ENCODE peak calls at places on chromosomes 4 and X, in four cellular contexts. P is OCI-LY7, B is AG10803, L is GM12865. I is an unnamed sample.

GRCh38 chr4:164169591-164169990 is 584.3 kb upstream of the SMIM31 start:
- DNase-seq in L (no peak), B (no peak), P (no peak), I (no peak)

GRCh38 chrX:75784689-75785491 is at the start of gene MAGEE2:
- DNase-seq in L (no peak), P (no peak), B (no peak), I (no peak)

GRCh38 chr4:6020633-6021032 is 2.4 kb upstream of the C4orf50 start:
- DNase-seq in P (no peak), B (no peak), L (no peak), I (no peak)

GRCh38 chr4:78296261-78296660 is 239.1 kb downstream of the FRAS1 start:
- DNase-seq in B (no peak), P (no peak), L (no peak), I (no peak)

GRCh38 chr4:8540072-8540471 is 40.1 kb upstream of the GPR78 start:
- DNase-seq in P (no peak), B (no peak), L (peak), I (no peak)

GRCh38 chr4:3644849-3645627 is 112.8 kb upstream of the LRPAP1 start:
- DNase-seq in L (no peak), P (no peak), B (peak), I (no peak)

GRCh38 chrX:34956915-34957314 is 14.3 kb downstream of the FAM47B start:
- DNase-seq in B (peak), P (no peak), L (no peak), I (no peak)

GRCh38 chrX:72029473-72030411 is 102.0 kb downstream of the RTL5 start:
- DNase-seq in B (peak), P (no peak), L (no peak), I (no peak)

DNA sequence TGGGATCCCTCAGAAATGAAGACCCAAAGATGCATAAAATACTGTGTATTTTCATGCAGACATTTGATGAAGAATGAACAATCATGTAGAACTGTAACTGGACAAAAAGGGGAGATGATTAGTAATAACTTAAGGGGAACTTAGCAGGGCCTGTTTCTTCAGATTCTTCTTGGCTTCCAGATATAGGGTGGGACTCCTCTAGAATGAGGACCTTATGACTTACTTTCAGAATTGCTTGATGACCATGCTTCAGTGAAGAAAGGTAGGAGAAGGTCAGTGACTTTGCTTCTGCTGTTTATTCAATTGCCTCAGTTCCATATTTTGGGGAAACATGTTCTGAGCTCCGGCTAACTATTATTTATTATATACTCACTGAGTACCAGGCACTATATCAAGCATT is 580.8 kb downstream of the CENPC start:
- DNase-seq in L (no peak), B (no peak), P (no peak), I (no peak)
- H3K4me3 ChIP-seq in L (no peak), B (no peak), P (no peak), I (no peak)

DNA sequence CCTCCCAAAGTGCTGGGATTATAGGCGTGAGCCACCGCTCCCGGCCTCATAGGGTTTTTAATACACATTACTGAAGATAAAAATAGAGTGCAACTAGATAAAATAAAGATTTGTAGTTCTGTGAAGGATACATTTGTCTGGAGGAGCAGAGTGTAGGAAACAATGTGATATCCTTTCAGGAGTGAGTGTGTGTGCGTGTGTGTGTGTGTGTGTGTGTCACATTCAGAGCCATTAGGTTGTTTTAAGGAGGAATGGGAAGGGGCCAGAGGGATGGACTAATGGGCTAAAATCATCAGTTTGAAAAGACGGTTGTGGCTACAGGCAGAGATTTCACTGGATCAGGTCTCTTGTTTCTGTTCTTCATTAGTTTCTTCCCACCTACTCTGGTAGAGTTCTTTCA is 40.0 kb downstream of the RBPJ start:
- DNase-seq in P (no peak), L (no peak), B (peak), I (no peak)
- H3K4me3 ChIP-seq in P (no peak), L (no peak), B (peak), I (no peak)

GRCh38 chrX:130170752-130171445 is 863 bp upstream of the RAB33A start:
- DNase-seq in B (no peak), L (peak), P (peak), I (peak)

GRCh38 chrX:130171446-130172126 is at the start of gene RAB33A:
- DNase-seq in L (peak), P (no peak), B (peak), I (no peak)

GRCh38 chrX:130174051-130174704 is 2.4 kb downstream of the RAB33A start:
- DNase-seq in P (no peak), B (peak), L (no peak), I (no peak)

GRCh38 chrX:130173190-130173895 is 1.6 kb downstream of the RAB33A start:
- DNase-seq in L (peak), P (peak), B (peak), I (no peak)

GRCh38 chrX:130172127-130172834 is 519 bp downstream of the RAB33A start:
- DNase-seq in P (no peak), L (no peak), B (no peak), I (no peak)
- H3K4me3 ChIP-seq in P (no peak), L (peak), B (peak), I (peak)

GRCh38 chr4:47031011-47031678 is at the start of gene GABRB1:
- DNase-seq in L (peak), B (peak), P (no peak), I (no peak)
- H3K4me3 ChIP-seq in L (peak), B (peak), P (no peak), I (no peak)

DNA sequence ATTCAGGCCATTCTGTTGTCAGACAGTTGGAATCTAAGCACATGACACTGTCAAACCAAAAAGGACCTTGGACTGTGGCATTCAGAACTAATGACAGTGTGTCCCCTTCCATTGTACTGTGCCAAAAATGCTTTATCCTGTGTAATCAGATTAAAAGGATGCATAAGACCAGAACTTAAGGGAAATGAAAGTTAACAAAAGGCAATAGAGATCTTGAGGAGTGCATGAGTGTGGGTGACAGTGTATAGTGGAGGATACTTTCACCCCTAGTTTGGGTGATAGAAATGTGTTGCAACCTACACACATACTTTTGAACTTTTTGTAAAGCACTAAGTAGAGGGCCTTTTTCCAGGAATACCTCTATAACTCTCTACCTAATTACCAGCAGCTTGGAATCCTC is 4.5 kb downstream of the CYSLTR1 start:
- DNase-seq in P (no peak), L (no peak), B (no peak), I (no peak)
- H3K4me3 ChIP-seq in P (no peak), L (peak), B (no peak), I (no peak)

GRCh38 chr4:40020221-40020620 is 36.4 kb upstream of the N4BP2 start:
- DNase-seq in P (no peak), B (no peak), L (no peak), I (no peak)
- H3K4me3 ChIP-seq in P (no peak), B (no peak), L (no peak), I (no peak)